ENCODE peak calls at places on chromosomes 7 and 10, in eight cellular contexts. D is CD4-positive, alpha-beta memory T cell; M is upper lobe of right lung; X is astrocyte; A is K562; H is NT2/D1; P is hepatocyte; B is H7. J is an unnamed sample. For H3K27me3 and H3K36me3, the result is how much of the 10 kb centered on the place peaks cover.

GRCh38 chr7:139453673-139454321 is 29.7 kb downstream of the KLRG2 start:
- DNase-seq in P (no peak), D (no peak), H (no peak), M (no peak), B (peak), X (peak), A (no peak), J (no peak)

GRCh38 chr7:159154243-159154642 is 9.6 kb upstream of the VIPR2 start:
- DNase-seq in A (no peak), H (no peak), X (no peak), M (no peak), P (no peak), B (peak), D (no peak), J (no peak)

GRCh38 chr10:19930936-19931859 is 115.0 kb downstream of the PLXDC2 start:
- DNase-seq in D (no peak), B (no peak), P (peak), A (no peak), H (no peak), M (no peak), X (peak), J (peak)

GRCh38 chr7:3210531-3210930 is 90.5 kb upstream of the SDK1 start:
- DNase-seq in P (no peak), B (peak), X (no peak), D (no peak), H (no peak), A (no peak), M (no peak), J (no peak)

GRCh38 chr10:102435529-102436233 is 3.3 kb upstream of the CUEDC2 start:
- DNase-seq in M (peak), X (no peak), D (peak), P (peak), A (peak), H (no peak), B (peak), J (no peak)

GRCh38 chr10:86007171-86007570 is 359.4 kb downstream of the GRID1 start:
- DNase-seq in A (no peak), D (no peak), H (no peak), M (no peak), P (no peak), B (no peak), X (no peak), J (no peak)

GRCh38 chr7:93923946-93924345 is 2.4 kb downstream of the GNG11 start:
- DNase-seq in P (no peak), H (no peak), A (no peak), X (peak), M (no peak), B (no peak), D (no peak), J (no peak)

GRCh38 chr10:72170263-72170662 is 45.5 kb upstream of the ANAPC16 start:
- DNase-seq in M (peak), D (no peak), A (no peak), P (peak), H (no peak), B (no peak), X (peak), J (no peak)

GRCh38 chr10:96873756-96874467 is 41.8 kb downstream of the LCOR start:
- DNase-seq in A (no peak), M (no peak), B (no peak), P (no peak), D (no peak), X (no peak), H (no peak), J (no peak)

GRCh38 chr7:23469961-23470250 is 385 bp downstream of the IGF2BP3 start:
- DNase-seq in P (no peak), H (no peak), M (no peak), B (no peak), D (no peak), A (no peak), X (no peak), J (no peak)

GRCh38 chr7:108328174-108328651 is 128.0 kb downstream of the NRCAM start:
- DNase-seq in P (no peak), M (no peak), X (no peak), H (no peak), A (no peak), D (no peak), B (peak), J (no peak)

GRCh38 chr7:30974605-30975256 is 11.0 kb downstream of the GHRHR start:
- DNase-seq in B (peak), A (peak), P (peak), M (peak), X (peak), D (no peak), H (peak), J (no peak)

GRCh38 chr7:102967798-102968197 is 55.0 kb downstream of the LRRC17 start:
- DNase-seq in X (peak), B (no peak), D (no peak), A (no peak), H (no peak), P (no peak), M (no peak), J (no peak)

GRCh38 chr10:53284615-53285182 is 512.1 kb upstream of the MBL2 start:
- DNase-seq in B (no peak), A (no peak), D (no peak), H (no peak), M (no peak), X (no peak), P (no peak), J (no peak)

GRCh38 chr10:44647877-44648542 is 263.1 kb upstream of the CXCL12 start:
- DNase-seq in A (no peak), X (peak), M (no peak), D (no peak), P (no peak), B (no peak), H (no peak), J (peak)

GRCh38 chr7:149126662-149127321 is 668 bp upstream of the ZNF425 start:
- DNase-seq in M (peak), D (peak), H (no peak), X (no peak), B (no peak), P (peak), A (peak), J (peak)

GRCh38 chr7:74275401-74275881 is 13.8 kb upstream of the CLIP2 start:
- DNase-seq in M (no peak), P (no peak), A (peak), X (no peak), D (no peak), B (peak), H (no peak), J (peak)

GRCh38 chr10:76301950-76302349 is 870.5 kb downstream of the LRMDA start:
- DNase-seq in D (no peak), X (no peak), P (peak), B (no peak), A (no peak), H (no peak), M (no peak), J (no peak)

GRCh38 chr7:96727534-96728088 is 18.0 kb upstream of the SEM1 start:
- DNase-seq in D (no peak), B (no peak), P (no peak), M (no peak), X (no peak), A (no peak), H (no peak), J (no peak)

GRCh38 chr7:77258014-77258413 is 58.4 kb upstream of the FGL2 start:
- DNase-seq in P (no peak), B (no peak), H (no peak), A (peak), M (no peak), D (no peak), X (no peak), J (peak)

GRCh38 chr7:50346548-50347497 is 42.3 kb downstream of the IKZF1 start:
- DNase-seq in D (no peak), P (no peak), B (no peak), A (no peak), M (no peak), X (no peak), H (no peak), J (no peak)

DNA sequence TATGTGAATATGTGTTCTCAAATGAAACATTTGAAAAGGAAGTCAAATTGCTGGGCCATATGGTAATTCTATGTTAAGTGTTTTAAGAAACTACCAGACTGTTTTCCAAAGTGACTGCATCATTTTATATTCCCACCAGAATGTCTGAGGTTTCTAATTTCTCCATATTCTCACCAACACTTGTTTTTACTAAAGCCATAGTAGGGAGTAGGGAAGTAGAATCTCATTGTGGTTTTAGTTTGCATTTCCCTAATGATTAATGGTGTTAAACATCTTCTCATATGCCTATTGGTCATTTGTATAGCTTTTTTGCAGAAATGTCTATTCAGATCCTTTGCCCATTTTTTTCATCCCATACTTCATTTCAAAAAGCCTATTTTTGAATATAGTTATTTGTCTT is 9.1 kb upstream of the SEMA4G start:
- DNase-seq in A (no peak), X (no peak), M (no peak), P (no peak), D (no peak), H (no peak), B (no peak), J (no peak)
- H3K4me3 ChIP-seq in A (no peak), X (no peak), M (no peak), P (no peak), D (no peak), H (no peak), B (no peak), J (no peak)

DNA sequence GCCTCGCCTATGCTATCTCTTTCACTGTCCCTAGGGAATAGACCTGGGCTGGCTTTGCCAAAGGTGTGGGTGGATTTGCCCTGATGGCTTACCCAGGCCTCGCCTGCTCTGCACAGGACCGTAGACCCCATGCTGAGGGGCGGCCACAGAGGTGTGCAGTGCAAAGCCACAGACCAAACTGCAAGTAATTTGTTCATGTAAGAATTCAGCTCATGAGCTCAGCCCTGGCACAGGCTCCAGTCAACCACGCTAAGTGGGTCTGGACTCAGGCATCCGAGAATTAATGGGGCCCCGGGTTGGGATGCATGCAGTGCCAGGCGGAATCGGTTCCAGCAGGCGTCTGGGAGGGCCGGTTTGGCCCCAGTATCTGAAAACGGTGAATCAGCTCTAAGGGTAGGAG is 445.2 kb downstream of the DNAJB6 start:
- DNase-seq in H (no peak), P (no peak), D (no peak), X (no peak), A (no peak), B (no peak), M (peak), J (peak)
- H3K27me3 ChIP-seq in H (under half), P (under half), D (under half), X (under half), A (half or more), B (under half), M (under half), J (under half)

DNA sequence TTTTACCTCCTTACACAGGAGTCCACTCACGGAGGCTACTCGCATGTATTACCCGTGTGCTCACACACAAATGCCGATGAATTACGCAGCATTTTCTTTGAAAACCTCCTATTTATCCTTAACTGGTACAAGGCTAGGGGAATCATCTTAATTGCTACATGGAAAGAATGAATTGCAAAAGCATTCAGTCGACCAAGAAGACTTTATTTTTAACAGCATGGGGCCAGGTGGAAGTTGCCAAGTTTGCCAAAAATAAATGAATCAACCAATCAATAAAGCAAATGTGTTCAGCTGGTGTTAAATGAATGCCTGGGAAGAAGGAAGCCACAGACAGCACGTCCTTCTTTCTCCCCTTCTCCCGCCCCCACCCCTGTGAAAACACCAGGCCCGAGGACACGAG is 55.8 kb downstream of the CTBP2 start:
- DNase-seq in P (no peak), M (no peak), A (no peak), D (no peak), B (no peak), X (no peak), H (no peak), J (no peak)
- H3K36me3 ChIP-seq in P (under half), M (under half), A (under half), D (under half), B (under half), X (under half), H (half or more), J (under half)

GRCh38 chr10:58439632-58440364 is 54.6 kb downstream of the TFAM start:
- DNase-seq in P (no peak), X (no peak), H (no peak), M (no peak), B (no peak), A (no peak), D (no peak), J (no peak)

GRCh38 chr10:58440484-58440883 is 55.3 kb downstream of the TFAM start:
- DNase-seq in B (no peak), P (no peak), D (no peak), X (no peak), H (no peak), M (no peak), A (no peak), J (no peak)

GRCh38 chr10:58436071-58436470 is 50.9 kb downstream of the TFAM start:
- DNase-seq in P (no peak), A (no peak), H (no peak), D (no peak), B (no peak), M (no peak), X (peak), J (no peak)

GRCh38 chr10:58438340-58438739 is 53.1 kb downstream of the TFAM start:
- DNase-seq in M (no peak), X (peak), A (no peak), H (no peak), P (no peak), D (no peak), B (no peak), J (no peak)

GRCh38 chr10:58438986-58439385 is 53.8 kb downstream of the TFAM start:
- DNase-seq in B (no peak), X (no peak), M (no peak), A (no peak), H (no peak), P (no peak), D (no peak), J (no peak)
- H3K4me3 ChIP-seq in B (no peak), X (no peak), M (no peak), A (no peak), H (no peak), P (no peak), D (no peak), J (no peak)

GRCh38 chr10:7670157-7670556 is 3.4 kb upstream of the ITIH5 start:
- DNase-seq in A (no peak), X (no peak), D (no peak), B (no peak), M (no peak), P (no peak), H (no peak), J (no peak)
- H3K27me3 ChIP-seq in A (under half), X (under half), D (under half), B (under half), M (under half), P (under half), H (under half), J (under half)

DNA sequence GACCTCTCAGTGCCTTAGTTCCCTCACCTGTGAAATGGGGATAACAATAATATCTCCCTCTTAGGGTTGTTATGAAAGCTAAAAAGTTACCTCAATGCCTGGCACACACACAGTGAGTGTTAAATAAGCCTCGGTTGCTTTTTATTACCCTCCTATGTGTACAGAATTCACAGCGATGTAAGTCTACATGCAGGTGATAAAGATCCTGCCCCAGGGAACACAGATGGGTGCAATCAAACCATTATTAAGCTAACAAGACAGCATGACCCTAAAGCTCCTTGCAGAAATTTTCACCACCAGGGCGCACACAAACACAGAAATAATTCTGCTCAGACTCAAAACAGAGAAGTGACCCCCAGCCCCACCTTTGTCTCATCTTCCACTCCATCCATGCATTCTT is 261.9 kb downstream of the SNX10 start:
- DNase-seq in B (no peak), H (no peak), X (no peak), M (no peak), A (no peak), P (no peak), D (no peak), J (no peak)
- H3K36me3 ChIP-seq in B (under half), H (under half), X (under half), M (under half), A (under half), P (under half), D (under half), J (under half)

GRCh38 chr7:155371884-155372781 is 74.5 kb downstream of the INSIG1 start:
- DNase-seq in M (peak), D (no peak), P (peak), X (no peak), A (peak), B (peak), H (no peak), J (no peak)

GRCh38 chr7:155374276-155375252 is 76.9 kb downstream of the INSIG1 start:
- DNase-seq in M (no peak), X (no peak), B (peak), A (no peak), D (no peak), H (no peak), P (no peak), J (no peak)

GRCh38 chr7:155371331-155371883 is 73.7 kb downstream of the INSIG1 start:
- DNase-seq in B (peak), M (no peak), H (no peak), D (no peak), A (no peak), P (no peak), X (no peak), J (no peak)

GRCh38 chr7:155373359-155374273 is 75.9 kb downstream of the INSIG1 start:
- DNase-seq in B (peak), M (no peak), P (no peak), D (no peak), H (no peak), A (no peak), X (no peak), J (no peak)

DNA sequence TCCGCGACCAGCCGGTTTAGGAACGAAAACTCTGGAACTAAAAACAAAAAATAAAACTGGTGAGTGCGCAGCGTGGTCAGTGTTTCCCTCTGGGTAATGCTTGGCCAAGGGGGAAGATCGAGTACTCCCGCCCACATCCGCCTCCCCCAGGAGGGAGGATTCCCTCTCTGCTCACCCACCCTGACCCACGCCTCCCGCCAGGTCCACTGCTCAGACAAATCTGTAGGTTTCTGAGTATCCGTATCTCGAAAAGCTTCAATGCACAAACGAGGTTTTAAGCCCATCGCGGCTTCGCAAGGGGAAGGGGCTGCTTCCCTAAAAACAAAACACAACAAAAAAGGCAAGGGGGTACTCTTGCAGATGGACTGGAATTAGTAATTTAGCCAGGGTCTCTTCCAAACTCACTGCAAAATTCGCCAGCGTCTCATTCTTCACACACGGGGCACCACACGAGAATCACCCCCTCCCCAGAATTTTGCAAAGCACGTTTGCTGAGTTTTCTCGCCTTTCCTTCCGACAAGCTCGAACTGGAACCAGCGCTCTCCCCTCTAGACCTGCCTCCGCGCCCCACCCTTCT is 75.2 kb downstream of the INSIG1 start:
- DNase-seq in A (no peak), P (no peak), H (no peak), X (no peak), B (no peak), M (no peak), D (no peak), J (no peak)
- H3K4me3 ChIP-seq in A (no peak), P (no peak), H (no peak), X (peak), B (no peak), M (no peak), D (no peak), J (no peak)

GRCh38 chr10:123141791-123142700 is 5.9 kb upstream of the HMX2 start:
- DNase-seq in D (no peak), A (no peak), X (no peak), B (peak), M (no peak), H (no peak), P (no peak), J (no peak)

GRCh38 chr10:123142701-123143161 is 5.2 kb upstream of the HMX2 start:
- DNase-seq in D (no peak), H (no peak), B (peak), X (no peak), A (no peak), M (no peak), P (no peak), J (no peak)

GRCh38 chr10:123144697-123145541 is 3.0 kb upstream of the HMX2 start:
- DNase-seq in A (peak), X (no peak), B (peak), M (no peak), P (no peak), H (no peak), D (no peak), J (no peak)

GRCh38 chr10:123143162-123143824 is 4.6 kb upstream of the HMX2 start:
- DNase-seq in H (no peak), A (no peak), M (no peak), D (no peak), B (peak), X (no peak), P (no peak), J (no peak)

GRCh38 chr10:123143825-123144168 is 4.1 kb upstream of the HMX2 start:
- DNase-seq in H (no peak), X (no peak), B (no peak), D (no peak), P (no peak), A (no peak), M (no peak), J (no peak)
- H3K27me3 ChIP-seq in H (half or more), X (half or more), B (half or more), D (half or more), P (half or more), A (under half), M (half or more), J (under half)

GRCh38 chr10:121516483-121516882 is 81.8 kb downstream of the FGFR2 start:
- DNase-seq in H (no peak), A (no peak), D (no peak), X (no peak), M (no peak), B (no peak), P (no peak), J (no peak)
- H3K36me3 ChIP-seq in H (under half), A (under half), D (under half), X (under half), M (under half), B (under half), P (under half), J (under half)

J was measured in MG63.